ENCODE peak calls at places on chromosomes 16 and 17, in five cellular contexts. K, D, W, M and S are unnamed samples.
A peak's percentile ranks its signal among the peaks of the same experiment; 100 is the strongest.

GRCh38 chr17:33689725-33690124 is 396.6 kb upstream of the ASIC2 start:
- DNase-seq in K (no peak), D (no peak), W (no peak), M (no peak), S (no peak)

GRCh38 chr16:88770459-88771293 is 14.3 kb downstream of the PIEZO1 start:
- DNase-seq in K (peak; percentile 73), D (peak; percentile 69), W (no peak), M (no peak), S (peak; percentile 40)

GRCh38 chr16:75247249-75247648 is 4.2 kb downstream of the BCAR1 start:
- DNase-seq in K (no peak), D (no peak), W (no peak), M (no peak), S (no peak)

GRCh38 chr16:85759631-85760419 is 8.9 kb upstream of the C16orf74 start:
- DNase-seq in K (no peak), D (peak; percentile 43), W (no peak), M (no peak), S (peak; percentile 67)

GRCh38 chr16:17744903-17745581 is 274.3 kb upstream of the XYLT1 start:
- DNase-seq in K (no peak), D (no peak), W (no peak), M (no peak), S (no peak)

GRCh38 chr17:10033982-10034381 is 128.9 kb upstream of the RCVRN start:
- DNase-seq in K (no peak), D (no peak), W (no peak), M (no peak), S (no peak)

GRCh38 chr17:13266596-13266995 is 248.8 kb upstream of the ELAC2 start:
- DNase-seq in K (no peak), D (no peak), W (peak; percentile 10), M (no peak), S (no peak)

GRCh38 chr17:21029032-21029431 is 13.8 kb downstream of the USP22 start:
- DNase-seq in K (no peak), D (peak; percentile 63), W (peak; percentile 66), M (no peak), S (no peak)

GRCh38 chr17:72998343-72998742 is 94.1 kb downstream of the SLC39A11 start:
- DNase-seq in K (no peak), D (no peak), W (no peak), M (no peak), S (no peak)

GRCh38 chr17:8062807-8063483 is 24.1 kb downstream of the ALOX15B start:
- DNase-seq in K (no peak), D (no peak), W (no peak), M (no peak), S (no peak)

GRCh38 chr16:66604376-66605176 is at the start of gene CMTM3:
- DNase-seq in K (peak; percentile 58), D (peak; percentile 49), W (peak; percentile 44), M (peak; percentile 87), S (peak; percentile 59)

GRCh38 chr17:27206447-27206846 is 87.5 kb upstream of the WSB1 start:
- DNase-seq in K (no peak), D (no peak), W (no peak), M (no peak), S (no peak)

GRCh38 chr16:66660422-66661209 is 35.9 kb downstream of the CMTM4 start:
- DNase-seq in K (peak; percentile 41), D (peak; percentile 27), W (peak; percentile 88), M (peak; percentile 68), S (peak; percentile 46)

GRCh38 chr16:5383737-5384136 is 286.1 kb upstream of the EEF2KMT start:
- DNase-seq in K (no peak), D (no peak), W (no peak), M (no peak), S (no peak)

GRCh38 chr17:77957215-77957868 is 1.2 kb upstream of the TNRC6C start:
- DNase-seq in K (no peak), D (no peak), W (no peak), M (no peak), S (no peak)

GRCh38 chr17:3656755-3657587 is 11.4 kb downstream of the TAX1BP3 start:
- DNase-seq in K (no peak), D (no peak), W (no peak), M (no peak), S (no peak)

GRCh38 chr17:614637-615546 is 99.7 kb downstream of the VPS53 start:
- DNase-seq in K (no peak), D (no peak), W (peak; percentile 57), M (no peak), S (no peak)

DNA sequence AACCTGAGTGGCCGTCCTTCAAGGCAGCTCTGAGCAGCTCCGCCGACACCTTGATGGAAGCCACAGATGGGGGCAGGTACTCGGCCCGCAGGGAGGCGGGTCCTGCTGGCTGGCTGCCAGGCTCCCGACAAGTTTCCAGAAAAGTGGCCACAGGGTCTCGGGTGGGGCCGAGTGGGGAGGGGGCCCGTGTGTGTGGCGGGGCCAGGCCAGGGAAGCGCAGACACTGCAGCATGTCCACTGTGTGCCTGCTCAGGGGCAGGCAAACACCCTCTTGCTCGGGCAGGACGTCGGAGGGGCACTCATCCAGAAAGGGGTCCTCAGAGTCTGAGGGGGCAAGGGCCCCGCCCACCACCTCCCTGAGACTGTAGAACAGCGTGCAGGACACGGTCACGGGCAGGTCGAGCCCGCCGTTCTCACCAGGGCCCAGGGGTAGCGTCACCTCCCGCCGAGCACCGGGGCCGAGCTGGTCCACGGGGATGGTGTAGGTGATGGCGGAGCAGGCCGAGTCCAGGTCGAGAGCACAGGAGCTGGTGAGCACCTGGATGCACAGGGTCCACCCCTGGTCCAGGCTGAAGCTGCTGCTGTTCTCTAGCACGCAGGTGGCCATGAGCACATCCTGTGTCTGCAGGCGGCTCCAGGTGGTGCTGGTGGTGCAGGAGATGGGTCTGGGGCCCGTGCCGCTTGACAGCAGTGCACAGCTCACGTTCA is 5.1 kb downstream of the FAAP100 start:
- DNase-seq in K (no peak), D (peak; percentile 66), W (no peak), M (no peak), S (no peak)
- H3K4me3 ChIP-seq in K (no peak overlapping the region), D (no peak overlapping the region), W (no peak overlapping the region), M (no peak overlapping the region), S (no peak overlapping the region)

GRCh38 chr16:12904041-12904671 is 2.8 kb downstream of the SHISA9 start:
- DNase-seq in K (no peak), D (no peak), W (no peak), M (no peak), S (no peak)

GRCh38 chr16:12903325-12904040 is 2.1 kb downstream of the SHISA9 start:
- DNase-seq in K (no peak), D (no peak), W (no peak), M (no peak), S (no peak)

GRCh38 chr16:12906765-12907516 is 5.5 kb downstream of the SHISA9 start:
- DNase-seq in K (no peak), D (no peak), W (no peak), M (no peak), S (no peak)

GRCh38 chr16:12906271-12906670 is 4.9 kb downstream of the SHISA9 start:
- DNase-seq in K (no peak), D (no peak), W (no peak), M (no peak), S (no peak)

GRCh38 chr16:12907670-12908233 is 6.4 kb downstream of the SHISA9 start:
- DNase-seq in K (no peak), D (no peak), W (no peak), M (no peak), S (no peak)
- TF ChIP-seq CTCF in K (no peak), D (no peak), W (no peak), M (no peak), S (no peak)

GRCh38 chr16:30844346-30844670 is 49.6 kb downstream of the BCL7C start:
- DNase-seq in K (no peak), D (no peak), W (no peak), M (no peak), S (no peak)

GRCh38 chr16:30843501-30843900 is 50.4 kb downstream of the BCL7C start:
- DNase-seq in K (no peak), D (no peak), W (no peak), M (no peak), S (no peak)

GRCh38 chr16:30846649-30847402 is 47.1 kb downstream of the BCL7C start:
- DNase-seq in K (no peak), D (no peak), W (no peak), M (no peak), S (no peak)

GRCh38 chr16:30842971-30843370 is 50.9 kb downstream of the BCL7C start:
- DNase-seq in K (no peak), D (no peak), W (no peak), M (no peak), S (no peak)

GRCh38 chr16:30844671-30845449 is 49.0 kb downstream of the BCL7C start:
- DNase-seq in K (peak; percentile 86), D (peak; percentile 79), W (peak; percentile 80), M (no peak), S (peak; percentile 70)
- H3K4me3 ChIP-seq in K (no peak overlapping the region), D (peak overlapping the region; percentile 25), W (peak overlapping the region; percentile 44), M (no peak overlapping the region), S (peak overlapping the region; percentile 23)

GRCh38 chr17:18139949-18140348 is 31.4 kb downstream of the MYO15A start:
- DNase-seq in K (no peak), D (no peak), W (peak; percentile 35), M (no peak), S (no peak)
- TF ChIP-seq CTCF in K (no peak), D (no peak), W (peak; percentile 34), M (no peak), S (no peak)

DNA sequence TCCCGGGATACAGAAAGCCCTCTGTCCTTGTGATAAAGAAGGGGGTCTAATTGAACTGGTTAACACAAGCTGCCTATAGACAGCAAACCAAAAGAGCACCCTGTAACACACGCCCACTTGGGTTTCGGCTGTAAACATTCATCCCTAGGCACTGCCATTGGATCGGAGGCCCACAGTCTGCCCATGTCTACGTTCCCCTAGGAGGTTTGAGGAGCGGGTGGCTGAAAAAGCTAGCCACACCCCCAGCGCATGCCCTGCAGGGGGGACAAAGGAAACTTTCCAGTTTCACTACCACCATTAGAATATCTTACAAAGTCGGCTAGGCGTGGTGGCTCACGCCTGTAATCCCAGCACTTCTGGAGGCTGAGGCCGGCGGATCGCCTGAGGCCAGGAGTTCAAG is 622.4 kb upstream of the SALL1 start:
- DNase-seq in K (no peak), D (no peak), W (no peak), M (no peak), S (no peak)
- H3K4me3 ChIP-seq in K (no peak overlapping the region), D (no peak overlapping the region), W (no peak overlapping the region), M (no peak overlapping the region), S (no peak overlapping the region)

GRCh38 chr17:58084317-58084981 is 1.2 kb downstream of the DYNLL2 start:
- DNase-seq in K (peak; percentile 45), D (peak; percentile 48), W (no peak), M (peak; percentile 66), S (peak; percentile 61)
- TF ChIP-seq CTCF in K (no peak), D (no peak), W (no peak), M (no peak), S (no peak)

DNA sequence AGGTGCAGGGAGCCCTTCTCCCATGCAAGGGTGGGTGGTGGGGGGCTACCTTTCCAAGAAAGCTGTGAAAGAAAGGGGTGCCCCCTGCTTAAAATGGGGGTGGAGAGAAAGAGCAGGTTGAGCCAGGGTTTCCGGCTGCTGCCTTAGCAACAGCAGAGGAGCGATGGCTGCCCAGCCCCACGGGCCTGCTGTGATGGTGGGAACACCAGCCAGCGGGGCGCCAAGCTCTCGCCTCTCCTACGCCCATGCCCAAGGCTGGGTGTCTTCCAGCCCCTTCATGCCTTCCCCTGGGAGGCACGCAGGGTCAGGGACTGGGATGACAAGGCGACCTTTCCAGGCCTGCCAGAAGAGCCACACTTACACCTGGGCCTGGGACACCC is 3.0 kb downstream of the FMNL1 start:
- DNase-seq in K (no peak), D (no peak), W (no peak), M (no peak), S (no peak)
- H3K4me3 ChIP-seq in K (no peak overlapping the region), D (peak overlapping the region; percentile 61), W (no peak overlapping the region), M (no peak overlapping the region), S (peak overlapping the region; percentile 62)